ENCODE peak calls at places on chromosome 14, in five cellular contexts. G is CD4-positive, alpha-beta T cell; U is adrenal gland; H is ovary; C is aorta. B is an unnamed sample.

GRCh38 chr14:24339284-24340151 is at the start of gene RIPK3:
- DNase-seq in G (peak), U (no peak), H (no peak), C (peak), B (no peak)

GRCh38 chr14:88852632-88853031 is 28.2 kb downstream of the TTC8 start:
- DNase-seq in G (no peak), U (no peak), H (no peak), C (no peak), B (no peak)

GRCh38 chr14:61090432-61091216 is 109.6 kb downstream of the SLC38A6 start:
- DNase-seq in G (no peak), U (no peak), H (no peak), C (no peak), B (no peak)

GRCh38 chr14:51004801-51005526 is 60.7 kb upstream of the PYGL start:
- DNase-seq in G (no peak), U (peak), H (no peak), C (no peak), B (no peak)

GRCh38 chr14:87052646-87053225 is 940.2 kb downstream of the GALC start:
- DNase-seq in G (no peak), U (no peak), H (no peak), C (no peak), B (no peak)

GRCh38 chr14:87241018-87241779 is 751.8 kb downstream of the GALC start:
- DNase-seq in G (no peak), U (no peak), H (no peak), C (no peak), B (no peak)

GRCh38 chr14:34741840-34742239 is 27.4 kb upstream of the CFL2 start:
- DNase-seq in G (no peak), U (no peak), H (no peak), C (no peak), B (no peak)

GRCh38 chr14:96136361-96136760 is 68.3 kb upstream of the BDKRB2 start:
- DNase-seq in G (no peak), U (no peak), H (no peak), C (no peak), B (no peak)

GRCh38 chr14:88559852-88560251 is 3.0 kb upstream of the ZC3H14 start:
- DNase-seq in G (no peak), U (no peak), H (no peak), C (no peak), B (no peak)

GRCh38 chr14:69643430-69644200 is 32.2 kb downstream of the SUSD6 start:
- DNase-seq in G (peak), U (peak), H (peak), C (peak), B (no peak)

GRCh38 chr14:33527023-33527634 is 423.7 kb downstream of the EGLN3 start:
- DNase-seq in G (no peak), U (no peak), H (no peak), C (no peak), B (no peak)

GRCh38 chr14:73227812-73228781 is 9.2 kb upstream of the PAPLN start:
- DNase-seq in G (no peak), U (peak), H (peak), C (peak), B (no peak)

GRCh38 chr14:24051162-24051788 is 534 bp upstream of the CARMIL3 start:
- DNase-seq in G (no peak), U (no peak), H (no peak), C (no peak), B (no peak)

GRCh38 chr14:91732439-91732838 is 553 bp upstream of the CATSPERB start:
- DNase-seq in G (no peak), U (no peak), H (no peak), C (no peak), B (no peak)

DNA sequence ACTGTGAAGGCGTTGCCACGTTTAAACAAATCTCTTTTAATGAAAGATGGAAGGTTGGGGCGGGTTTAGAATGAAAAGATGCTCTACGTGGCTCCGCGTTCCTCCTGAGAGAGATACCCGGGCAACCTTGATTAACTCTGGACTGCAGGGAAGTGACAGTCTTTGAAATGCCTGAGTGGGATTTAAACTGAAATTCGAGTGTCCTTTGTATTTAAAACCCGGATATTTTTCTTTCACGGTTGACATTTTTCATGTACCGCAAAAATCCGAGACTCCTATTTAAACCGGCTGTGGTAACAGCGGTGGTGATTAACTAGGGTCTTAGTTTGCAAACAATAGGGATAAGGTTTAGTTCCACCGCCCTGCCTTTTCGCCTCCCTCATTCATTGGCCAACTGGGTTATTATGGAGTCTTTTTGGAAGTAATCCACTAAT is 697 bp downstream of the G2E3 start:
- DNase-seq in G (no peak), U (no peak), H (no peak), C (no peak), B (no peak)
- H3K27ac ChIP-seq in G (peak), U (no peak), H (peak), C (no peak), B (no peak)

GRCh38 chr14:93998871-93999403 is 1.8 kb downstream of the CCDC197 start:
- DNase-seq in G (no peak), U (no peak), H (no peak), C (no peak), B (no peak)

GRCh38 chr14:93997082-93997481 is at the start of gene CCDC197:
- DNase-seq in G (no peak), U (no peak), H (no peak), C (no peak), B (no peak)

GRCh38 chr14:93997933-93998870 is 1.1 kb downstream of the CCDC197 start:
- DNase-seq in G (no peak), U (no peak), H (no peak), C (no peak), B (no peak)

GRCh38 chr14:93994919-93995682 is 2.0 kb upstream of the CCDC197 start:
- DNase-seq in G (no peak), U (peak), H (no peak), C (peak), B (no peak)

DNA sequence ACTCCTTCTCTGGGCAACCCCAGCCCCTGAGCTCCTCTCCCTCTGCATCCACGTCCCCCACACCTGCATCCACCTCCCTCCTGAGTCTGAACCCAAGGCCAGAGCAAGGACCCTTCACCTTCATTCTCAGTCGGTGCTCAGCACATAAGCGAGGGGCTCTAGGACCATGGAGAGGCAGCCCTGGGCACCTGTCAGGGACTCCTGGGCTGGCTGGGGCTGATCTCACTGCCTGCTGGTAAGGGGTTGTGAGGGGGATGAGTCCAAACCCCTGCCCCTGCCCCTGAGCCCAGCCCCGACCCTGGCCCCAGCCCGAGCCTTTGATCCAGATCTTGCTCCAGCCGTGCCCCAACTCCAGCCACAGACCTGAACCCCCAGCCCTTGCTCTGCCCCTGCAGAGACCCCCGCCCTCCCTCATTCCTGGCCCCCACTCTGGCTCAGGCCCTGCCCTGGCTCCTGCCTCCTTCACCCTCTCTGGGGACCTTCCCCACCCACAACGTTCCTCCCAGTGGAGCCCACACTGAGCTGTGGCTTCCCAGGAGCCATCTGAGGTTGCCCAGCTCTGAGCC is 888 bp upstream of the CCDC197 start:
- DNase-seq in G (no peak), U (no peak), H (no peak), C (no peak), B (no peak)
- H3K27ac ChIP-seq in G (no peak), U (no peak), H (no peak), C (no peak), B (no peak)

GRCh38 chr14:95023886-95024285 is 133.4 kb downstream of the DICER1 start:
- DNase-seq in G (no peak), U (no peak), H (no peak), C (no peak), B (no peak)
- H3K27ac ChIP-seq in G (no peak), U (no peak), H (no peak), C (no peak), B (no peak)

DNA sequence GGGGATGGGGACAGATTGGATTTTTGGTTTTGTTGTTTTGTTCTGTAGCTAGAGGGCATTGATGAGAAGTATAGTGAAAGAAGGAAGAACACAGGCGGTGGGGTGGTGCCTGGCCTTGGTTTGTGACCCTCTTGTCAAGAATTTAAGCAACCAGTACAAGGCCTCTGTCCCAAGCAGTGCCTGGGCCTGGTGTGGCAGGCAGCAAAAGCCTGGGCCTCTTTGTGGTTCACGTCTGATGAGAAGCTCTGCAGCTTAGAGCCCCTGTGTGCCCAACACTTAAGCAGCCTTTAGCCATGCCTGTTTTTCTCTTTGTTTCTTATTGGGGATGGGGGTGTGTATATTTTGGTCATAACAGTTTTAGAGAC is 98.0 kb downstream of the PPP2R5C start:
- DNase-seq in G (no peak), U (no peak), H (no peak), C (no peak), B (no peak)
- H3K27ac ChIP-seq in G (no peak), U (no peak), H (no peak), C (no peak), B (no peak)

DNA sequence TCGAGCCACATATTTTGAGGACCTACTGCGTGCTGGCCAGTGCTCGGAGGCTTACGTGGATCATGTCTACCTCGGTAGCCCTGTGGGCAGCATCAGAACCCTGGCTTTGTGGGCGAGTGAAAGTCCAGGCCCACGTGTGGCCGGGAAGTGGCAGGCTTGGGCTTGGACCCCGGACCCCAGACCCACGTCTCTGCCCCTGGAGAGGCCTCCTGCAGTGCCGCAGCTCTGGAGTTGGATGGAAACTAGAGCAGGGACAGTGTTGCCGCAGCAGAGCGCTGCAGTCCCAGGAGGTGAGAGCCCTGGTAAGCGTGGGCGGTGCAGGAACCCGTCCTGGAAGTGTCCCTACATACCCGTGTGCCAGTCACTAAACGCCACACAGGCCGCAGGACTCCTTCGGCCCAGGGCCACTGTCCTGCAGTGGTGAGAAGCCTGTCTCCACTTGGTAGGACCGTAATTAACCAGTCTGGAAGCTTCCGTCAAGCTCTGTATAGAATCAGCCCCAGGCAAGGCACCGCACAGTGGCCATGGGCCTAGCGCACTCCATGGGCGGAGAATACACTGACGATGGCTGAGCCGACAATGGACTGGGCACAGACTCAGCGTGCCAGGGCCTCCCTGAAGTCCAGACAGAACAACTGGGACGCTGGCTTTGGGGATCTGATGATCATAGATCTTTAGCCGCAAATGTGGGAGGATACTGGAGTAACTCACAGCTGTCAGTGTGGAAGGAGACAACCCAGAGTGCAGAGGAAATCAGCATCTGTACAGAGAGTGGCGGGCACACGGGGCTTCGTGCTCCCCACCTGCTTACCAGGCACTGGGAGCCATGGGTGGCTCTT is 219.5 kb downstream of the KIF26A start:
- DNase-seq in G (no peak), U (peak), H (no peak), C (no peak), B (no peak)
- H3K27ac ChIP-seq in G (no peak), U (no peak), H (no peak), C (no peak), B (no peak)

DNA sequence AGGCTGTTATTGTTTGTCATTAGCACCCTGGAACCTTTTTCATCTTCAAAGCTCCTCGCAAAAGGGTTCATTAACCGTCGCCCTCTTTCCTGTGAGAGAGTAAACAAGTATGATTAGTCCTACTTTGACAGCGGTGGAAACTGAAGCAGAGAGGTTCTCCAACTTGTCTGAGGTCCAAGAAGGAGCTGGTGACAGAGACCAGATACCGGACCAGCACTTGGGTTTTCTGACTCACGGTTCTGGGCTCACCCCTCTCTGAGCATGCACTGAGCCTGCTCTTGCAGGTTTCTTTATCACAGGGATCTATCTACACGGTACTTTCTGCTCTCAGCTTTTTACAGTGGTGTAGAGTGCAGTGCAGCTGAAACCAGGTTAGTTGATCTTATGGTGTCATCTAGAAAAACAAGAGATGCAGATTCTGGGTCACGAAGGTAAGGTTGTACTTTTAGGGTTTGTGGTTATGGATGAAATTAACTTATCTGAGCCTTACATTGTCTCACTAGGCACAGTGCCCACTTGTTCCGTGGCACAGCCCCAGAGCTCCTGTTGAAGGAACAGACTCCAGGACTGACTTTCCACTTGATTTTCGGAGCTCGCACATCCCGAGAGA is 62.1 kb downstream of the PPP2R5C start:
- DNase-seq in G (peak), U (peak), H (no peak), C (no peak), B (no peak)
- H3K27ac ChIP-seq in G (peak), U (no peak), H (peak), C (peak), B (no peak)

DNA sequence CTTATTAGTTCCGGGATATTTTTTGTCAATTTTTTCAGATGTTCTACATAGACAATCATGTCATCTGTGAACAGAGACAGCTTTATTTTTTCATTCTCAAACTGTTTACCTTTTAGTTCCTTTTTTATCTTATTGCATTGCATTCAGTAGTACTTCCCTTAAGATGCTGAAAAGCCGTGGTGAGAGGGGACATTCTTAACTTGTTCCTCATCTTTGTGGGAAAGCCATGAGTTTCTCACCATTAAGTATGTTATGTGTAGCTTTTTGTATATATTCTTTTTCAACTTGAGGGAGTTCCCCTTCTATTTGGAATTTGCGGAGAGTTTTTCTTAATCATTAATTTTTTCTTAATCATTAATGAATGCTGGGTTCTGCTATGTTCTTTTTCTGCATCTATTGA is 1727.1 kb upstream of the SEL1L start:
- DNase-seq in G (no peak), U (no peak), H (no peak), C (no peak), B (no peak)
- H3K27ac ChIP-seq in G (no peak), U (no peak), H (no peak), C (no peak), B (no peak)